ENCODE peak calls at places on chromosomes 1 and 21, in six cellular contexts. One of them, this sample, is unnamed.
A peak's percentile ranks its signal among the peaks of the same experiment; 100 is the strongest.

GRCh38 chr1:159827549-159827948 is 876 bp downstream of the SLAMF8 start:
- DNase-seq in NCI-H748 treated with DMSO at 0.1 percent for 48 hours: no peak
- DNase-seq in HuH-7: no peak
- DNase-seq in Ammon's horn: no peak
- DNase-seq in iris pigment epithelial cell: no peak
- DNase-seq in GF-D8: no peak
- DNase-seq in this sample: no peak

GRCh38 chr1:117590273-117590925 is 15.4 kb upstream of the TENT5C start:
- DNase-seq in NCI-H748 treated with DMSO at 0.1 percent for 48 hours: no peak
- DNase-seq in HuH-7: no peak
- DNase-seq in Ammon's horn: no peak
- DNase-seq in iris pigment epithelial cell: no peak
- DNase-seq in GF-D8: no peak
- DNase-seq in this sample: peak; percentile 40

GRCh38 chr1:209866201-209866600 is 38.4 kb downstream of the UTP25 start:
- DNase-seq in NCI-H748 treated with DMSO at 0.1 percent for 48 hours: no peak
- DNase-seq in HuH-7: no peak
- DNase-seq in Ammon's horn: no peak
- DNase-seq in iris pigment epithelial cell: no peak
- DNase-seq in GF-D8: peak; percentile 7
- DNase-seq in this sample: no peak

GRCh38 chr1:6923955-6924890 is 139.0 kb downstream of the CAMTA1 start:
- DNase-seq in NCI-H748 treated with DMSO at 0.1 percent for 48 hours: no peak
- DNase-seq in HuH-7: no peak
- DNase-seq in Ammon's horn: no peak
- DNase-seq in iris pigment epithelial cell: no peak
- DNase-seq in GF-D8: no peak
- DNase-seq in this sample: no peak

GRCh38 chr1:230680300-230681025 is 33.5 kb downstream of the AGT start:
- DNase-seq in NCI-H748 treated with DMSO at 0.1 percent for 48 hours: no peak
- DNase-seq in HuH-7: no peak
- DNase-seq in Ammon's horn: no peak
- DNase-seq in iris pigment epithelial cell: no peak
- DNase-seq in GF-D8: no peak
- DNase-seq in this sample: no peak

GRCh38 chr1:43222876-43223275 is 46.9 kb upstream of the TMEM125 start:
- DNase-seq in NCI-H748 treated with DMSO at 0.1 percent for 48 hours: no peak
- DNase-seq in HuH-7: no peak
- DNase-seq in Ammon's horn: no peak
- DNase-seq in iris pigment epithelial cell: no peak
- DNase-seq in GF-D8: no peak
- DNase-seq in this sample: no peak

GRCh38 chr21:29753216-29753615 is 186.6 kb downstream of the GRIK1 start:
- DNase-seq in NCI-H748 treated with DMSO at 0.1 percent for 48 hours: no peak
- DNase-seq in HuH-7: no peak
- DNase-seq in Ammon's horn: no peak
- DNase-seq in iris pigment epithelial cell: peak; percentile 4
- DNase-seq in GF-D8: no peak
- DNase-seq in this sample: no peak

GRCh38 chr1:234997201-234998173 is 131.2 kb downstream of the TOMM20 start:
- DNase-seq in NCI-H748 treated with DMSO at 0.1 percent for 48 hours: no peak
- DNase-seq in HuH-7: no peak
- DNase-seq in Ammon's horn: peak; percentile 96
- DNase-seq in iris pigment epithelial cell: peak; percentile 98
- DNase-seq in GF-D8: no peak
- DNase-seq in this sample: no peak

GRCh38 chr1:232725303-232726047 is 79.7 kb upstream of the MAP10 start:
- DNase-seq in NCI-H748 treated with DMSO at 0.1 percent for 48 hours: no peak
- DNase-seq in HuH-7: no peak
- DNase-seq in Ammon's horn: no peak
- DNase-seq in iris pigment epithelial cell: no peak
- DNase-seq in GF-D8: no peak
- DNase-seq in this sample: peak; percentile 31

GRCh38 chr1:200075522-200075921 is 48.0 kb downstream of the NR5A2 start:
- DNase-seq in NCI-H748 treated with DMSO at 0.1 percent for 48 hours: no peak
- DNase-seq in HuH-7: no peak
- DNase-seq in Ammon's horn: no peak
- DNase-seq in iris pigment epithelial cell: no peak
- DNase-seq in GF-D8: no peak
- DNase-seq in this sample: no peak

GRCh38 chr21:34530264-34530663 is 18.3 kb upstream of the KCNE1 start:
- DNase-seq in NCI-H748 treated with DMSO at 0.1 percent for 48 hours: no peak
- DNase-seq in HuH-7: no peak
- DNase-seq in Ammon's horn: no peak
- DNase-seq in iris pigment epithelial cell: peak; percentile 91
- DNase-seq in GF-D8: no peak
- DNase-seq in this sample: no peak

GRCh38 chr1:81873946-81874345 is 73.2 kb downstream of the ADGRL2 start:
- DNase-seq in NCI-H748 treated with DMSO at 0.1 percent for 48 hours: no peak
- DNase-seq in HuH-7: no peak
- DNase-seq in Ammon's horn: no peak
- DNase-seq in iris pigment epithelial cell: no peak
- DNase-seq in GF-D8: no peak
- DNase-seq in this sample: no peak

GRCh38 chr1:202951437-202951836 is 6.7 kb downstream of the ADIPOR1 start:
- DNase-seq in NCI-H748 treated with DMSO at 0.1 percent for 48 hours: no peak
- DNase-seq in HuH-7: no peak
- DNase-seq in Ammon's horn: no peak
- DNase-seq in iris pigment epithelial cell: no peak
- DNase-seq in GF-D8: no peak
- DNase-seq in this sample: no peak

GRCh38 chr1:50853325-50853724 is 106.7 kb downstream of the FAF1 start:
- DNase-seq in NCI-H748 treated with DMSO at 0.1 percent for 48 hours: no peak
- DNase-seq in HuH-7: no peak
- DNase-seq in Ammon's horn: no peak
- DNase-seq in iris pigment epithelial cell: no peak
- DNase-seq in GF-D8: no peak
- DNase-seq in this sample: no peak

GRCh38 chr1:207219979-207220889 is 101.2 kb upstream of the CD55 start:
- DNase-seq in NCI-H748 treated with DMSO at 0.1 percent for 48 hours: no peak
- DNase-seq in HuH-7: no peak
- DNase-seq in Ammon's horn: no peak
- DNase-seq in iris pigment epithelial cell: no peak
- DNase-seq in GF-D8: no peak
- DNase-seq in this sample: peak; percentile 64